ENCODE peak calls at places on chromosomes 12 and 14, in nine cellular contexts. G, V, J, O, B, R, K, X and T are unnamed samples.

GRCh38 chr14:81169711-81170103 is 51.1 kb downstream of the GTF2A1 start:
- DNase-seq in V (peak), G (no peak), K (no peak), R (no peak), B (peak), X (peak), O (peak), J (peak), T (peak)

GRCh38 chr12:67827820-67828383 is 161.3 kb upstream of the IFNG-AS1 start:
- DNase-seq in K (no peak), G (no peak), V (peak), B (peak), X (peak), R (peak), J (peak), O (no peak), T (peak)

GRCh38 chr12:132582058-132582420 is 28.3 kb downstream of the LRCOL1 start:
- DNase-seq in B (no peak), K (no peak), O (no peak), V (no peak), R (no peak), G (no peak), X (no peak), J (no peak), T (no peak)

GRCh38 chr14:64463198-64463597 is 2.1 kb upstream of the AKAP5 start:
- DNase-seq in G (no peak), V (no peak), B (no peak), K (no peak), J (no peak), X (no peak), O (no peak), R (peak), T (no peak)

GRCh38 chr12:27549801-27550652 is 26.0 kb downstream of the PPFIBP1 start:
- DNase-seq in X (peak), K (no peak), V (no peak), G (no peak), B (peak), R (no peak), O (peak), J (peak), T (peak)

GRCh38 chr14:61720302-61720677 is 25.0 kb downstream of the HIF1A start:
- DNase-seq in J (peak), B (peak), O (no peak), R (no peak), K (no peak), G (no peak), V (no peak), X (peak), T (no peak)

GRCh38 chr12:89966495-89967240 is 258.0 kb upstream of the ATP2B1 start:
- DNase-seq in J (no peak), R (no peak), B (no peak), X (no peak), O (no peak), G (no peak), V (no peak), K (no peak), T (no peak)

GRCh38 chr12:95282266-95282665 is 64.7 kb downstream of the VEZT start:
- DNase-seq in J (no peak), V (no peak), B (no peak), G (no peak), R (no peak), K (no peak), X (no peak), O (no peak), T (no peak)

GRCh38 chr14:93285048-93285447 is 47.8 kb downstream of the BTBD7 start:
- DNase-seq in J (peak), O (no peak), G (no peak), X (peak), B (peak), R (no peak), K (no peak), V (no peak), T (no peak)

GRCh38 chr12:68899251-68899771 is 33.7 kb downstream of the CPM start:
- DNase-seq in G (no peak), V (no peak), X (peak), J (peak), R (no peak), B (peak), O (no peak), K (peak), T (peak)